ENCODE peak calls at places on chromosomes 7 and 10, in four cellular contexts. F, D, I and O are unnamed samples.

GRCh38 chr10:46236941-46237681 is 49.7 kb upstream of the ANTXRL start:
- DNase-seq in I (no peak), F (no peak), D (no peak), O (no peak)

GRCh38 chr7:157150825-157151412 is 12.2 kb downstream of the UBE3C start:
- DNase-seq in D (no peak), F (no peak), I (peak; percentile 26), O (no peak)

GRCh38 chr7:30281263-30281662 is 3.1 kb upstream of the ZNRF2 start:
- DNase-seq in D (no peak), I (no peak), F (no peak), O (no peak)

GRCh38 chr7:121003986-121004685 is 15.6 kb downstream of the CPED1 start:
- DNase-seq in I (no peak), D (no peak), F (no peak), O (no peak)

GRCh38 chr10:71727429-71728217 is 8.0 kb upstream of the C10orf105 start:
- DNase-seq in D (no peak), F (peak; percentile 70), I (no peak), O (peak; percentile 24)

GRCh38 chr7:51352174-51353145 is 35.9 kb upstream of the COBL start:
- DNase-seq in D (no peak), I (no peak), F (no peak), O (no peak)

GRCh38 chr10:115968236-115968635 is 304.8 kb downstream of the GFRA1 start:
- DNase-seq in I (no peak), D (no peak), F (no peak), O (no peak)

GRCh38 chr7:48637382-48637781 is 287.0 kb upstream of the CDC14C start:
- DNase-seq in D (no peak), I (no peak), F (no peak), O (no peak)

GRCh38 chr10:87918254-87918859 is 54.9 kb downstream of the PTEN start:
- DNase-seq in I (no peak), D (no peak), F (no peak), O (no peak)

GRCh38 chr7:139358541-139359365 is 941 bp upstream of the LUC7L2 start:
- DNase-seq in I (no peak), F (peak; percentile 8), D (no peak), O (peak; percentile 32)

GRCh38 chr10:21525367-21526183 is at the start of gene SKIDA1:
- DNase-seq in F (peak; percentile 42), D (no peak), I (peak; percentile 89), O (peak; percentile 72)

GRCh38 chr10:68153473-68154210 is 44.4 kb downstream of the MYPN start:
- DNase-seq in D (no peak), F (no peak), I (no peak), O (peak; percentile 77)

GRCh38 chr7:66075590-66076458 is at the start of gene ASL:
- DNase-seq in I (peak; percentile 90), F (peak; percentile 77), D (peak; percentile 79), O (peak; percentile 92)

GRCh38 chr7:80231719-80232118 is 97.1 kb downstream of the GNAI1 start:
- DNase-seq in I (no peak), F (no peak), D (no peak), O (no peak)

GRCh38 chr10:124231188-124232135 is 138.1 kb upstream of the CHST15 start:
- DNase-seq in D (no peak), F (no peak), I (no peak), O (no peak)

GRCh38 chr7:30726296-30727006 is 25.5 kb upstream of the INMT start:
- DNase-seq in D (no peak), I (no peak), F (peak; percentile 12), O (no peak)

GRCh38 chr10:80174641-80175395 is 30.5 kb downstream of the ANXA11 start:
- DNase-seq in D (no peak), I (no peak), F (no peak), O (no peak)

GRCh38 chr10:80173441-80173840 is 31.9 kb downstream of the ANXA11 start:
- DNase-seq in F (no peak), D (no peak), I (no peak), O (no peak)

GRCh38 chr10:80182986-80183385 is 22.4 kb downstream of the ANXA11 start:
- DNase-seq in D (no peak), F (no peak), I (no peak), O (no peak)

GRCh38 chr10:80176526-80176925 is 28.8 kb downstream of the ANXA11 start:
- DNase-seq in D (no peak), F (no peak), I (no peak), O (no peak)

GRCh38 chr10:80177781-80178636 is 27.3 kb downstream of the ANXA11 start:
- DNase-seq in I (no peak), F (no peak), D (no peak), O (no peak)
- TF ChIP-seq CTCF in I (no peak), F (no peak), D (no peak), O (no peak)

GRCh38 chr10:126133082-126133620 is 236.8 kb downstream of the FANK1 start:
- DNase-seq in D (no peak), F (no peak), I (no peak), O (no peak)

GRCh38 chr10:126137557-126138221 is 241.3 kb downstream of the FANK1 start:
- DNase-seq in I (no peak), D (no peak), F (no peak), O (no peak)

GRCh38 chr10:126133906-126134703 is 237.7 kb downstream of the FANK1 start:
- DNase-seq in I (no peak), D (no peak), F (no peak), O (no peak)

GRCh38 chr10:126135939-126136595 is 239.7 kb downstream of the FANK1 start:
- DNase-seq in D (peak; percentile 51), F (no peak), I (no peak), O (no peak)

GRCh38 chr10:126135177-126135576 is 238.8 kb downstream of the FANK1 start:
- DNase-seq in F (no peak), D (no peak), I (no peak), O (no peak)
- TF ChIP-seq CTCF in F (no peak), D (no peak), I (no peak), O (no peak)

GRCh38 chr10:77643795-77644468 is 6.3 kb upstream of the KCNMA1 start:
- DNase-seq in I (peak; percentile 40), D (peak; percentile 22), F (no peak), O (peak; percentile 57)
- TF ChIP-seq CTCF in I (peak; percentile 73), D (peak; percentile 55), F (peak; percentile 26), O (peak; percentile 67)

GRCh38 chr10:17289763-17290162 is 61.7 kb downstream of the VIM start:
- DNase-seq in F (no peak), D (no peak), I (no peak), O (no peak)

GRCh38 chr10:17287151-17287550 is 59.1 kb downstream of the VIM start:
- DNase-seq in D (no peak), F (no peak), I (no peak), O (no peak)

GRCh38 chr10:17286562-17287089 is 58.6 kb downstream of the VIM start:
- DNase-seq in D (no peak), I (no peak), F (no peak), O (no peak)

GRCh38 chr10:17292375-17292774 is 64.3 kb downstream of the VIM start:
- DNase-seq in D (no peak), F (no peak), I (no peak), O (no peak)

DNA sequence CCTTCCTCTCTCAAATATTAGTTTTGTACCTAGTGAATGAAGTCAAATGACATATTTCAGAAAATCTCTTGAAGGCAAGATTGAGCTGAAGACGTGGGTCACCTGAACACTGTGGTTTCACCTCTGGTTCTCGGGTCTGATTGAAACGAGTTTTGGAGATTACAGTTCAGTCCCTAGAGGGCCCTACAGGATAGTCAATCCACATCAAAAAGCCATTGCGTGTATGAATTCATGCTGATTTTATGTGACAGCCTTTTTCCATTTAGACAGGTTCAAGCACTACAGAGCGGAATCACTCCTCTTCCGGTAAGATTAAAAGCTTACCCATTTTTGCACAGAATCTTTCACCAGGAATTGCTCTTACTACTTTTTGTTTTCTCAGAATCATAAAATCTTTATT is 62.2 kb downstream of the VIM start:
- DNase-seq in F (no peak), D (no peak), I (no peak), O (peak; percentile 44)
- TF ChIP-seq CTCF in F (peak; percentile 34), D (no peak), I (peak; percentile 60), O (peak; percentile 37)

GRCh38 chr10:85976267-85976793 is 390.3 kb downstream of the GRID1 start:
- DNase-seq in F (no peak), I (no peak), D (no peak), O (no peak)
- TF ChIP-seq CTCF in F (no peak), I (no peak), D (no peak), O (no peak)

DNA sequence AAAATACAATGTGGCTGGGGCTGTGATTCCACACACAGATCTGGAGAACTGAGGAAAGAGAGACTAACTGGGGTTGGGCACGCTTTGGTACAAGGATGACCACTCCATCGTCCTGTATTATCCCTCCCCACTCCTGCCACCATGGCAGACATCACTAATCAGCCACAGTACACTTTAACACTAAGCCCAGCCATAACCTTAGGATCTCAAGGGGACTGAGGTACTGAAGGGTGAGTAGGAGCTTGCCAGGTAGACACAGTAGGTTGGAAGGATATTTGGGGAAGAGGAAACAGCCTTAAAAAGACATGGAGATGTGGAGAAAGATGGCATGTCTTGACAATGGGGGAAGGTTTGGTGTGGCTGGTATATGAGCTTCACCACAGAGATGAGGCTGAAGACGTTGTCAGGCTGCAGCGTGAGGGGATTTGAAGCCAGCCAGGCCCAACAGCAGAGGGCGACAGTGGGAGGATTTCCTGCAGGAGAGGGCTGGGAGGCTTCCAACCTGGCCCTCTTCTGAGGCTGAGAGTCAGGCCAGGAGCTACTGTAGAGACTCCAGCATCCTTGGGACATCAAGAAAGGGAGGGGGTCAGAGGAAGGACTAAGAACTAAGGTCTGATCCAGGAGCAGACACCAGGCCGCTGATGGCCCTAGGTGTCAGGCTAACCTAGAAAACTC is 58.6 kb upstream of the COL13A1 start:
- DNase-seq in F (no peak), I (peak; percentile 65), D (no peak), O (peak; percentile 70)
- TF ChIP-seq CTCF in F (no peak), I (peak; percentile 56), D (peak; percentile 40), O (peak; percentile 62)

DNA sequence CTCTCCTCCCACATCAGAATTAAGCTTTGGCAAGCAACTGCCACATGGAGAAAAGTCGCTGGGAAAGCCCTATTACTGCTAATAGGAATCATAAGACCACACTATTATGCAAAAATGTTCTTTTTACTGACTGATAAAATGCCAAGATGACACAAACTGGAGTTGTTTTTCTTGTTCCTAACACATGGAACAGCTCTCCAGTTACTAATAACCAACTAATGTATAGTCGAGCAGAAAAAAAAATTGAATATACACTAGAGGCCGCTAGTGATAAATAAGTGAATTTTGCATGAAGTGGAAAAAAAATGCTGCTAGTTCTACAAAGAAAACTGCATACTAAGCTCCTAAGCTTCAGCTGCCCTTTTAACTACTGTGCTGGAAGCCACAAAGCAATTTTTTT is 165.6 kb downstream of the TPK1 start:
- DNase-seq in I (no peak), F (no peak), D (no peak), O (no peak)
- TF ChIP-seq CTCF in I (no peak), F (peak; percentile 34), D (no peak), O (no peak)

GRCh38 chr7:101912711-101913110 is 95.3 kb downstream of the CUX1 start:
- DNase-seq in F (no peak), D (no peak), I (no peak), O (no peak)
- TF ChIP-seq CTCF in F (no peak), D (no peak), I (no peak), O (no peak)